ENCODE peak calls at places on chromosomes 7 and 10, in six cellular contexts. One of them, this sample, is unnamed.

GRCh38 chr10:28077889-28078288 is 79.0 kb upstream of the ODAD2 start:
- DNase-seq in type B pancreatic cell: no peak
- DNase-seq in SK-N-SH: no peak
- DNase-seq in neural progenitor cell: no peak
- DNase-seq in left ventricle myocardium inferior: no peak
- DNase-seq in Peyer's patch: no peak
- DNase-seq in this sample: no peak

GRCh38 chr7:7109934-7110333 is 72.4 kb upstream of the C1GALT1 start:
- DNase-seq in type B pancreatic cell: no peak
- DNase-seq in SK-N-SH: no peak
- DNase-seq in neural progenitor cell: no peak
- DNase-seq in left ventricle myocardium inferior: no peak
- DNase-seq in Peyer's patch: no peak
- DNase-seq in this sample: no peak

GRCh38 chr7:47461161-47461560 is 120.8 kb downstream of the TNS3 start:
- DNase-seq in type B pancreatic cell: no peak
- DNase-seq in SK-N-SH: no peak
- DNase-seq in neural progenitor cell: no peak
- DNase-seq in left ventricle myocardium inferior: peak
- DNase-seq in Peyer's patch: no peak
- DNase-seq in this sample: no peak

GRCh38 chr7:24572421-24573007 is 738 bp upstream of the PALS2 start:
- DNase-seq in type B pancreatic cell: no peak
- DNase-seq in SK-N-SH: peak
- DNase-seq in neural progenitor cell: no peak
- DNase-seq in left ventricle myocardium inferior: no peak
- DNase-seq in Peyer's patch: peak
- DNase-seq in this sample: peak

GRCh38 chr7:152621426-152621825 is 54.5 kb downstream of the XRCC2 start:
- DNase-seq in type B pancreatic cell: no peak
- DNase-seq in SK-N-SH: no peak
- DNase-seq in neural progenitor cell: no peak
- DNase-seq in left ventricle myocardium inferior: no peak
- DNase-seq in Peyer's patch: no peak
- DNase-seq in this sample: no peak

GRCh38 chr7:138785587-138786437 is 12.0 kb upstream of the TMEM213 start:
- DNase-seq in type B pancreatic cell: no peak
- DNase-seq in SK-N-SH: no peak
- DNase-seq in neural progenitor cell: no peak
- DNase-seq in left ventricle myocardium inferior: no peak
- DNase-seq in Peyer's patch: no peak
- DNase-seq in this sample: no peak

GRCh38 chr10:86758231-86759072 is 2.0 kb downstream of the BMPR1A start:
- DNase-seq in type B pancreatic cell: no peak
- DNase-seq in SK-N-SH: no peak
- DNase-seq in neural progenitor cell: no peak
- DNase-seq in left ventricle myocardium inferior: no peak
- DNase-seq in Peyer's patch: no peak
- DNase-seq in this sample: no peak

GRCh38 chr7:7542251-7542835 is 6.7 kb upstream of the COL28A1 start:
- DNase-seq in type B pancreatic cell: no peak
- DNase-seq in SK-N-SH: no peak
- DNase-seq in neural progenitor cell: no peak
- DNase-seq in left ventricle myocardium inferior: no peak
- DNase-seq in Peyer's patch: no peak
- DNase-seq in this sample: no peak

GRCh38 chr7:115110523-115110922 is 188.6 kb downstream of the MDFIC start:
- DNase-seq in type B pancreatic cell: no peak
- DNase-seq in SK-N-SH: no peak
- DNase-seq in neural progenitor cell: no peak
- DNase-seq in left ventricle myocardium inferior: no peak
- DNase-seq in Peyer's patch: no peak
- DNase-seq in this sample: no peak

GRCh38 chr10:57657164-57657765 is 610.4 kb downstream of the IPMK start:
- DNase-seq in type B pancreatic cell: peak
- DNase-seq in SK-N-SH: peak
- DNase-seq in neural progenitor cell: peak
- DNase-seq in left ventricle myocardium inferior: peak
- DNase-seq in Peyer's patch: no peak
- DNase-seq in this sample: no peak
- TF ChIP-seq CTCF in type B pancreatic cell: peak
- TF ChIP-seq CTCF in SK-N-SH: peak
- TF ChIP-seq CTCF in neural progenitor cell: peak
- TF ChIP-seq CTCF in left ventricle myocardium inferior: peak
- TF ChIP-seq CTCF in Peyer's patch: no peak
- TF ChIP-seq CTCF in this sample: peak

GRCh38 chr7:129343099-129343700 is 91.0 kb upstream of the STRIP2 start:
- DNase-seq in type B pancreatic cell: no peak
- DNase-seq in SK-N-SH: peak
- DNase-seq in neural progenitor cell: peak
- DNase-seq in left ventricle myocardium inferior: no peak
- DNase-seq in Peyer's patch: no peak
- DNase-seq in this sample: no peak
- TF ChIP-seq CTCF in type B pancreatic cell: peak
- TF ChIP-seq CTCF in SK-N-SH: peak
- TF ChIP-seq CTCF in neural progenitor cell: peak
- TF ChIP-seq CTCF in left ventricle myocardium inferior: peak
- TF ChIP-seq CTCF in Peyer's patch: peak
- TF ChIP-seq CTCF in this sample: peak

GRCh38 chr10:84204122-84204521 is 9.8 kb downstream of the CDHR1 start:
- DNase-seq in type B pancreatic cell: no peak
- DNase-seq in SK-N-SH: peak
- DNase-seq in neural progenitor cell: peak
- DNase-seq in left ventricle myocardium inferior: no peak
- DNase-seq in Peyer's patch: no peak
- DNase-seq in this sample: no peak
- TF ChIP-seq CTCF in type B pancreatic cell: peak
- TF ChIP-seq CTCF in SK-N-SH: peak
- TF ChIP-seq CTCF in neural progenitor cell: peak
- TF ChIP-seq CTCF in left ventricle myocardium inferior: peak
- TF ChIP-seq CTCF in Peyer's patch: no peak
- TF ChIP-seq CTCF in this sample: no peak

GRCh38 chr10:101323495-101323894 is 30.5 kb upstream of the BTRC start:
- DNase-seq in type B pancreatic cell: no peak
- DNase-seq in SK-N-SH: no peak
- DNase-seq in neural progenitor cell: no peak
- DNase-seq in left ventricle myocardium inferior: no peak
- DNase-seq in Peyer's patch: no peak
- DNase-seq in this sample: no peak
- TF ChIP-seq CTCF in type B pancreatic cell: no peak
- TF ChIP-seq CTCF in SK-N-SH: no peak
- TF ChIP-seq CTCF in neural progenitor cell: peak
- TF ChIP-seq CTCF in left ventricle myocardium inferior: no peak
- TF ChIP-seq CTCF in Peyer's patch: no peak
- TF ChIP-seq CTCF in this sample: no peak

DNA sequence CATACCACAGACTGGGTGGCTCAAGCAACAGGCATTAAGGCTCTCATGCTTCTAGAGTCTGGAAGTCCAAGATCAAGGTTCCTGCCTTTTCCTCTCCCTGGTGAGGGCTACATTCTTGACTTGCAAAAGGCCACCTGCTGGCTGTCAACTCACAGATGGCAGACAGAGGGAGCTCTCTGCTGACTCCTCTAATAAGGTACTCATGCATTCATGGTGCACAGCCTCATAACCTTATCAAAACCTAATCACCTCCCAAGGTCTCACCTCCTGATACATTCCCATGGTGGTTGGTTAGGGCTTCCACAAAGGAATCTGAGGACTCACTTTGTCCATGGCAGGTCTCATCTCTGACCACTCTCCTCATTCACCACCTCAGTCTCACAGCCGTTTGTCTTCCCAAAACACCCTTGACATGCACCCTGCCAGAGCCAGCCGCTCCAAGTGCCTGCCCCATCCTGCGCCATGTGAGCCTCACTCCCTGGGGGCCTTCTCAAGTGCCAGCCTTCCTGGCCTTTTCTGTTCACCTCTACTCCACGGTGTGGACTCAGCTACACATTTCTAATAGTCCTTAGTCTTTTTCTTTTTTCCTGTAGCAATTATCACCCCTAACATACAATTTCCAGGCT is 400.3 kb upstream of the ADARB2 start:
- DNase-seq in type B pancreatic cell: no peak
- DNase-seq in SK-N-SH: no peak
- DNase-seq in neural progenitor cell: peak
- DNase-seq in left ventricle myocardium inferior: no peak
- DNase-seq in Peyer's patch: no peak
- DNase-seq in this sample: no peak
- TF ChIP-seq CTCF in type B pancreatic cell: peak
- TF ChIP-seq CTCF in SK-N-SH: no peak
- TF ChIP-seq CTCF in neural progenitor cell: peak
- TF ChIP-seq CTCF in left ventricle myocardium inferior: no peak
- TF ChIP-seq CTCF in Peyer's patch: no peak
- TF ChIP-seq CTCF in this sample: no peak

GRCh38 chr10:101066890-101067355 is 5.1 kb downstream of the KAZALD1 start:
- DNase-seq in type B pancreatic cell: no peak
- DNase-seq in SK-N-SH: peak
- DNase-seq in neural progenitor cell: peak
- DNase-seq in left ventricle myocardium inferior: no peak
- DNase-seq in Peyer's patch: peak
- DNase-seq in this sample: no peak

GRCh38 chr10:101066146-101066889 is 4.5 kb downstream of the KAZALD1 start:
- DNase-seq in type B pancreatic cell: no peak
- DNase-seq in SK-N-SH: peak
- DNase-seq in neural progenitor cell: peak
- DNase-seq in left ventricle myocardium inferior: peak
- DNase-seq in Peyer's patch: peak
- DNase-seq in this sample: peak

GRCh38 chr10:101064415-101065030 is 2.7 kb downstream of the KAZALD1 start:
- DNase-seq in type B pancreatic cell: no peak
- DNase-seq in SK-N-SH: no peak
- DNase-seq in neural progenitor cell: no peak
- DNase-seq in left ventricle myocardium inferior: no peak
- DNase-seq in Peyer's patch: no peak
- DNase-seq in this sample: no peak

GRCh38 chr10:101063548-101064414 is 2.0 kb downstream of the KAZALD1 start:
- DNase-seq in type B pancreatic cell: no peak
- DNase-seq in SK-N-SH: no peak
- DNase-seq in neural progenitor cell: peak
- DNase-seq in left ventricle myocardium inferior: no peak
- DNase-seq in Peyer's patch: no peak
- DNase-seq in this sample: no peak

DNA sequence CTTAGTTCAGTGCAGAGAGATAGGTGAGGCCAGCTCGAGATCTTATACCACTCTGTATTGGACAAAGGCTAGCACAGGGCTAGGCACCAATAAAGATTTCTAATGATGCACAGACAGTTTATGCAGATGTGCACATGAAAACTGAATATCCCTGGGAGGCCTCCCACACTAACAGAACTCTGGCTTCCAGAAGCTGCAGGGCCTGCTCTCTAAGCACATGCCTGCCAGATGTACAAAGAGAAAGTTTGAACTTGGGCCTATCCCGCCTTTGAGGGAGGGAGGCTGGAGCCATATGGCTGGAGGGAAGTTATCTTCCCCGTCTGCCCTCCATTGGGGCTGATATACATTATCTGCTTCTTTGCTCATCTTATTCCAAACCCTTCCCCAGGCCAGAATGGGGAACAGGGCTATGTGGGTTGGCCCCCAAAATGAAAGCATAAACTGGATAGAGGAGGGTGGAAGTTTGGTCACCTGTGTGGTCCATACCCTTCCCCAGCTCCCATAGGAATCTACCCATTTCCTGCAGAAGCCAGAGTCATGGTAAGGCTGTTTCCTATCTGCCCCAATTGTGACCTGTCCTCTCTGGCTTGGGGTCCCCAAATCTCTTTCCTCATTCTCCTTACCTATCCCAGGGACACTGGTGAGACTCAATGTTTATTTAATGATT is 3.8 kb downstream of the KAZALD1 start:
- DNase-seq in type B pancreatic cell: no peak
- DNase-seq in SK-N-SH: no peak
- DNase-seq in neural progenitor cell: no peak
- DNase-seq in left ventricle myocardium inferior: no peak
- DNase-seq in Peyer's patch: no peak
- DNase-seq in this sample: no peak
- TF ChIP-seq CTCF in type B pancreatic cell: no peak
- TF ChIP-seq CTCF in SK-N-SH: no peak
- TF ChIP-seq CTCF in neural progenitor cell: no peak
- TF ChIP-seq CTCF in left ventricle myocardium inferior: no peak
- TF ChIP-seq CTCF in Peyer's patch: no peak
- TF ChIP-seq CTCF in this sample: no peak

GRCh38 chr10:14386202-14386593 is 55.5 kb upstream of the FRMD4A start:
- DNase-seq in type B pancreatic cell: no peak
- DNase-seq in SK-N-SH: no peak
- DNase-seq in neural progenitor cell: no peak
- DNase-seq in left ventricle myocardium inferior: no peak
- DNase-seq in Peyer's patch: no peak
- DNase-seq in this sample: no peak

GRCh38 chr10:14383266-14383665 is 52.5 kb upstream of the FRMD4A start:
- DNase-seq in type B pancreatic cell: no peak
- DNase-seq in SK-N-SH: no peak
- DNase-seq in neural progenitor cell: no peak
- DNase-seq in left ventricle myocardium inferior: no peak
- DNase-seq in Peyer's patch: no peak
- DNase-seq in this sample: no peak

GRCh38 chr10:14384096-14384730 is 53.5 kb upstream of the FRMD4A start:
- DNase-seq in type B pancreatic cell: no peak
- DNase-seq in SK-N-SH: no peak
- DNase-seq in neural progenitor cell: no peak
- DNase-seq in left ventricle myocardium inferior: no peak
- DNase-seq in Peyer's patch: no peak
- DNase-seq in this sample: no peak

GRCh38 chr10:14384915-14385314 is 54.2 kb upstream of the FRMD4A start:
- DNase-seq in type B pancreatic cell: no peak
- DNase-seq in SK-N-SH: no peak
- DNase-seq in neural progenitor cell: no peak
- DNase-seq in left ventricle myocardium inferior: no peak
- DNase-seq in Peyer's patch: no peak
- DNase-seq in this sample: no peak

GRCh38 chr10:14385591-14386201 is 55.0 kb upstream of the FRMD4A start:
- DNase-seq in type B pancreatic cell: no peak
- DNase-seq in SK-N-SH: no peak
- DNase-seq in neural progenitor cell: no peak
- DNase-seq in left ventricle myocardium inferior: no peak
- DNase-seq in Peyer's patch: no peak
- DNase-seq in this sample: no peak
- TF ChIP-seq CTCF in type B pancreatic cell: no peak
- TF ChIP-seq CTCF in SK-N-SH: peak
- TF ChIP-seq CTCF in neural progenitor cell: no peak
- TF ChIP-seq CTCF in left ventricle myocardium inferior: no peak
- TF ChIP-seq CTCF in Peyer's patch: no peak
- TF ChIP-seq CTCF in this sample: no peak

GRCh38 chr10:123991622-123992570 is 100.3 kb upstream of the CPXM2 start:
- DNase-seq in type B pancreatic cell: no peak
- DNase-seq in SK-N-SH: peak
- DNase-seq in neural progenitor cell: no peak
- DNase-seq in left ventricle myocardium inferior: no peak
- DNase-seq in Peyer's patch: peak
- DNase-seq in this sample: peak

GRCh38 chr10:123988694-123989093 is 97.1 kb upstream of the CPXM2 start:
- DNase-seq in type B pancreatic cell: no peak
- DNase-seq in SK-N-SH: no peak
- DNase-seq in neural progenitor cell: no peak
- DNase-seq in left ventricle myocardium inferior: no peak
- DNase-seq in Peyer's patch: no peak
- DNase-seq in this sample: no peak

GRCh38 chr10:123994417-123995081 is 98.8 kb downstream of the CHST15 start:
- DNase-seq in type B pancreatic cell: peak
- DNase-seq in SK-N-SH: peak
- DNase-seq in neural progenitor cell: peak
- DNase-seq in left ventricle myocardium inferior: peak
- DNase-seq in Peyer's patch: peak
- DNase-seq in this sample: peak

GRCh38 chr10:123993534-123994416 is 99.6 kb downstream of the CHST15 start:
- DNase-seq in type B pancreatic cell: no peak
- DNase-seq in SK-N-SH: peak
- DNase-seq in neural progenitor cell: no peak
- DNase-seq in left ventricle myocardium inferior: no peak
- DNase-seq in Peyer's patch: peak
- DNase-seq in this sample: peak

GRCh38 chr10:123990889-123991288 is 99.3 kb upstream of the CPXM2 start:
- DNase-seq in type B pancreatic cell: no peak
- DNase-seq in SK-N-SH: no peak
- DNase-seq in neural progenitor cell: no peak
- DNase-seq in left ventricle myocardium inferior: no peak
- DNase-seq in Peyer's patch: no peak
- DNase-seq in this sample: peak
- TF ChIP-seq CTCF in type B pancreatic cell: no peak
- TF ChIP-seq CTCF in SK-N-SH: no peak
- TF ChIP-seq CTCF in neural progenitor cell: no peak
- TF ChIP-seq CTCF in left ventricle myocardium inferior: no peak
- TF ChIP-seq CTCF in Peyer's patch: no peak
- TF ChIP-seq CTCF in this sample: no peak

This sample was measured in coronary artery.